ENCODE peak calls at places on chromosomes 13 and 19, in seven cellular contexts. W is cardiac fibroblast, V is keratinocyte, L is lower leg skin, R is kidney, M is thoracic aorta, A is A549. Z is an unnamed sample.

GRCh38 chr13:43908156-43909126 is 28.7 kb downstream of the LACC1 start:
- DNase-seq in W (peak), V (no peak), L (no peak), R (no peak), M (no peak), A (peak), Z (no peak)

GRCh38 chr13:59584902-59585670 is 578.6 kb downstream of the DIAPH3 start:
- DNase-seq in W (no peak), V (no peak), L (no peak), R (no peak), M (no peak), A (no peak), Z (no peak)

GRCh38 chr19:30864460-30865215 is 484.6 kb downstream of the TSHZ3 start:
- DNase-seq in W (no peak), V (no peak), L (peak), R (no peak), M (no peak), A (no peak), Z (no peak)

GRCh38 chr13:23993439-23993980 is 96.2 kb upstream of the C1QTNF9B start:
- DNase-seq in W (no peak), V (no peak), L (no peak), R (no peak), M (no peak), A (no peak), Z (no peak)

GRCh38 chr19:46218160-46218559 is 11.4 kb upstream of the IGFL1 start:
- DNase-seq in W (peak), V (no peak), L (no peak), R (peak), M (no peak), A (peak), Z (no peak)

GRCh38 chr13:46181799-46182490 is at the start of gene LCP1:
- DNase-seq in W (no peak), V (no peak), L (no peak), R (no peak), M (no peak), A (no peak), Z (no peak)

GRCh38 chr19:45507864-45508680 is 793 bp downstream of the VASP start:
- DNase-seq in W (no peak), V (no peak), L (peak), R (peak), M (no peak), A (peak), Z (no peak)

GRCh38 chr13:39353988-39354387 is 249.0 kb downstream of the LHFPL6 start:
- DNase-seq in W (peak), V (peak), L (no peak), R (no peak), M (no peak), A (no peak), Z (no peak)

GRCh38 chr19:31330237-31330636 is 19.0 kb downstream of the TSHZ3 start:
- DNase-seq in W (no peak), V (no peak), L (no peak), R (no peak), M (no peak), A (no peak), Z (no peak)

GRCh38 chr13:94660695-94661324 is 51.5 kb downstream of the SOX21 start:
- DNase-seq in W (peak), V (no peak), L (no peak), R (no peak), M (no peak), A (peak), Z (no peak)

GRCh38 chr19:35100588-35101533 is 14.8 kb upstream of the FXYD3 start:
- DNase-seq in W (no peak), V (no peak), L (no peak), R (no peak), M (no peak), A (peak), Z (no peak)

GRCh38 chr13:81488021-81488420 is 1147.1 kb upstream of the SPRY2 start:
- DNase-seq in W (peak), V (no peak), L (no peak), R (no peak), M (no peak), A (no peak), Z (no peak)

GRCh38 chr13:20588529-20589110 is 21.7 kb downstream of the IFT88 start:
- DNase-seq in W (no peak), V (no peak), L (no peak), R (no peak), M (no peak), A (no peak), Z (no peak)

GRCh38 chr19:7117248-7117647 is 47.7 kb downstream of the ZNF557 start:
- DNase-seq in W (no peak), V (no peak), L (no peak), R (no peak), M (no peak), A (no peak), Z (no peak)

GRCh38 chr19:11708457-11708856 is 30.3 kb downstream of the ZNF823 start:
- DNase-seq in W (no peak), V (no peak), L (no peak), R (no peak), M (no peak), A (no peak), Z (no peak)

GRCh38 chr13:97332725-97333124 is 101.2 kb upstream of the RAP2A start:
- DNase-seq in W (no peak), V (no peak), L (no peak), R (no peak), M (no peak), A (no peak), Z (no peak)

GRCh38 chr19:3442487-3443071 is 37.7 kb downstream of the SMIM24 start:
- DNase-seq in W (no peak), V (no peak), L (no peak), R (no peak), M (no peak), A (no peak), Z (no peak)

GRCh38 chr13:89465366-89465765 is 1794.2 kb downstream of the SLITRK5 start:
- DNase-seq in W (peak), V (peak), L (no peak), R (no peak), M (no peak), A (no peak), Z (no peak)

GRCh38 chr13:52849727-52850395 is 1.4 kb upstream of the PCDH8 start:
- DNase-seq in W (no peak), V (no peak), L (no peak), R (no peak), M (no peak), A (no peak), Z (no peak)

GRCh38 chr13:113651511-113652403 is 6.2 kb downstream of the ATP4B start:
- DNase-seq in W (no peak), V (no peak), L (peak), R (peak), M (no peak), A (no peak), Z (no peak)

GRCh38 chr19:56660381-56661105 is 11.0 kb downstream of the ZNF835 start:
- DNase-seq in W (no peak), V (no peak), L (peak), R (no peak), M (no peak), A (no peak), Z (no peak)

GRCh38 chr13:98691360-98691759 is 61.1 kb downstream of the SLC15A1 start:
- DNase-seq in W (no peak), V (peak), L (no peak), R (no peak), M (no peak), A (no peak), Z (no peak)

GRCh38 chr19:13396256-13397080 is 109.8 kb downstream of the CACNA1A start:
- DNase-seq in W (peak), V (peak), L (no peak), R (no peak), M (no peak), A (peak), Z (no peak)

DNA sequence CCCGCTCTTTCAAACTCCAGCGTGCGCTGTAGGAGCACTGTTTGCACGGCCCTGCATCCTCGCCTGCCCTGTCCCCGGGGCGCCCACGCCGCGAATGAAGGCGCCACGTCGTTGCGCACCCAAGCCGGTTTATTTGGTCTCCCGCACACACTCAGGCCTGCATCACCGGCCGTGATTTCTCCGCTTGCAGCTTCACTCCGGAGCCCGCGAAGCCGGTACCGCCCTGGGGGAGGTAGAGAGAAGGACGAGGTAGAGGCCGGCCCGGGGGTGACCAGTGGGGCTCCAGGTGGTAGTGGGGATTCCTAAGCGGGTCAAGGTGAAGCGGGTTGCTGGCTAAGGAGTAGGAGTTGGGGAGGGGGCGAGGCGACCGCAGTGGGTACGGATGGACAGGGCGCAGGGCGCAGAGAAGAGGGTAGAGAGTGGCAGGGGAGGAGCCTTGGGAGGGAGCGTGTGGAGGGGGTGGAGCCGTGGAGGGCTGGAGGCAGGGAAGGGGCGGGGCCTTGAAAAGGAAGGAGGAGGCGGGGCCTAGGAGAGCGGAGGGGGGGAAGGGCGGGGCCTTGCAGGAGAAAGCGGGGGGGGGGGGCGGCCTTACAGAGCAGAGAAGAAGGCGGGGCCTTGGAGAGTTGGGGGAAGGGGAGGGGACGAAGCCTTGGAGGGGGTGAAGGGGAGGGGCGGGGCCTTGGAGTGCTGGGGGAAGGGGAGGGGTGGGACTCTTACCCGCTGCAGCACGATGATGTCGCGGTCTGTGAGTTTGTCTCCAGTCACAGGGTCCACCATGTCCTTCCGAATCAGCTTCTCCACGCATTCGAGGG is 24.6 kb downstream of the NOSIP start:
- DNase-seq in W (peak), V (no peak), L (peak), R (peak), M (no peak), A (peak), Z (peak)
- H3K4me3 ChIP-seq in W (no peak), V (no peak), L (no peak), R (no peak), M (no peak), A (no peak), Z (no peak)

GRCh38 chr19:4830768-4831265 is 695 bp downstream of the TICAM1 start:
- DNase-seq in W (no peak), V (no peak), L (no peak), R (no peak), M (no peak), A (no peak), Z (no peak)
- H3K4me3 ChIP-seq in W (peak), V (peak), L (peak), R (peak), M (peak), A (peak), Z (peak)

DNA sequence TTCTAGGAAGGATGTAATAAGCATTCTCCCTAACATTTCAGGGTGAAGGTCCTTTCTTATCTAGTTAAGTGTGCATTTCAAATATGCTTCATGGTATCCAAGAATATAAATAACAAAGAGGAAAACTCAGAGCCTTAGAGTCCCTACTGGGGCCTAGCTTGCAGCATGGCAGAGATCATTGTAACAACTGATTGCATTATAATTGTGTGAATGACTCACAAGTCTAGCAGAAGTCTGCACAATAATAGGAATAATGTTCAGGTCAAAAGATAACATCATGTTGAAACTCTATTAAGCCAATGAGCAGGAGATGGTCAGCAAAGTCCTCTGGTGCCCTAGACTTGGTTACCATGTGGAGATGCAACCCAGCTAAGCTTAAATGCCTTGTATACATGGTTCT is 3.4 kb downstream of the POSTN start:
- DNase-seq in W (peak), V (no peak), L (no peak), R (no peak), M (no peak), A (no peak), Z (no peak)
- H3K4me3 ChIP-seq in W (peak), V (no peak), L (no peak), R (no peak), M (no peak), A (no peak), Z (no peak)

GRCh38 chr13:111168116-111168515 is 53.0 kb downstream of the ARHGEF7 start:
- DNase-seq in W (no peak), V (no peak), L (no peak), R (no peak), M (no peak), A (no peak), Z (no peak)
- H3K4me3 ChIP-seq in W (no peak), V (no peak), L (no peak), R (no peak), M (no peak), A (no peak), Z (no peak)

GRCh38 chr19:8150178-8150865 is 930 bp upstream of the FBN3 start:
- DNase-seq in W (no peak), V (no peak), L (no peak), R (no peak), M (no peak), A (no peak), Z (no peak)
- H3K4me3 ChIP-seq in W (no peak), V (no peak), L (no peak), R (no peak), M (no peak), A (no peak), Z (no peak)

GRCh38 chr13:51814825-51815650 is 11.1 kb upstream of the DHRS12 start:
- DNase-seq in W (peak), V (no peak), L (no peak), R (no peak), M (no peak), A (peak), Z (peak)
- H3K4me3 ChIP-seq in W (peak), V (no peak), L (no peak), R (peak), M (peak), A (peak), Z (peak)

GRCh38 chr19:58203814-58204475 is 21.1 kb downstream of the ZNF274 start:
- DNase-seq in W (no peak), V (no peak), L (no peak), R (no peak), M (no peak), A (no peak), Z (no peak)
- H3K4me3 ChIP-seq in W (no peak), V (no peak), L (no peak), R (no peak), M (no peak), A (no peak), Z (no peak)

DNA sequence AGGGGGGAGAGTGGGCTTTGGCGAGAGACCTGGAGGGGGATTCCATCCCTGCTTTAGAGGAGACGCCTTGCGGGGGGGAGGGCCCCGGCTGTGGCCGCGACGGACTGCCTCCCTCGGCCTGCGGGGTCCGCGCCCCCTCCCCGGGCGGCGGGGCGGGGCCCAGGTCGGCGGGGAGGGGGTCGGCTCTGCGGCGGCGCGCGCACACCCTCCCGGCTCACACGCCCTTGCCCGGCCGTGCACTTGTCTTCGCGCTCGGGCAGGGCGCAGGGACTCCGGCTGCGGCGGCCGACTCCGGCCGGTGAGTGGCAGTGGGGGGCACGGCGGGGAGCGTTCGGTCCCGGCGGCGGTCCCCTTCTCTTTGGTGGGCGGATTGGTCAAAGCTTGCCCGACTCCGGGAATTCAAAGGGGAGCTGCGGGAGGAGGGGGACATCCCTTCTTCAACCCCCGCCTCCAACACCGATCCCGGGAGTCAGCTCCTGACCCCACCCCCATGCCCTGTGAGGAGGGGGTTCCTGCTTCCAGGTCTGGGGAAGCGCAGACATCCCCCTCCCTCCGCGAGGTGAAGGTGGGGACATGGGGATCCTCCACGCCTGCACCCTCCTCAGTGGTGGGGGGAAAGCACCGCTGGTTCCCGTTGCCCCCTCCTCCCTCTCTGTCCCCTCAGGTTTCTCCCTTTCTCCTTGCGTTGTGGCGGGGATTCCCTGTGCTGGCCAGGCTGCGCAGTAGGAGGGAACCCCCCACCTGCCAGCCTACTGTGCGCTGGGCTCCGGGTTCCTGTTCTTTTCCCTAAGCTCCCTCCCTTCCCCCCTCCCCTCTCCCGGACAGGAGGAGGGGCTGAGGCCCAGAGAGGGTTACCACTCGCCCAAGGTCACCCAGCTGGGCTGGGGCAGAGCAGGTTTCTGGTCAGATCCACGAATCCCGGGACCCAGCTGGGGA is 14.6 kb upstream of the KCNN1 start:
- DNase-seq in W (no peak), V (no peak), L (no peak), R (no peak), M (no peak), A (no peak), Z (no peak)
- H3K4me3 ChIP-seq in W (no peak), V (no peak), L (no peak), R (no peak), M (peak), A (peak), Z (no peak)

DNA sequence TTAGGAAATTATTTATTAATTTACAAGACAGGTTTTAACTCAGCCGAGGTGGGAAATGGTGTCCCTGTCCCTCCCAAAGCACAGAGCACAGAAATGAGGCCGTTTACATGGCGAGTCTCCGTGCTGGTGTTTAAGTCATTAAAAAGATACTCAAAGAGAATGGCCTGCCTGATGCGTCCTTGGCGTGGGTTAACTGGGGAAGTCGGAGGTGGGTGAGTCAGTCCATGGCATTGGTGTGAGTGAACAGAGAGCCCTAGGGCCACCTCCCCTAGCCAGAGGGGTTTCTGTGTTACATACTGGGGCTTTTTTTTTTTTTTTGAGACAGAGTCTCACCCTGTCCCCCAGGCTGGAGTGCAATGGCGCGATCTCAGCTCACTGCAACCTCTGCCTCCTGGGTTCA is 3.9 kb downstream of the FEM1A start:
- DNase-seq in W (no peak), V (no peak), L (no peak), R (no peak), M (no peak), A (no peak), Z (peak)
- H3K4me3 ChIP-seq in W (no peak), V (peak), L (no peak), R (no peak), M (no peak), A (no peak), Z (peak)

Z was measured in gastrocnemius medialis.